ENCODE peak calls at places on chromosomes 7 and 10, in six cellular contexts. J, Q, G, Z, V and X are unnamed samples.

GRCh38 chr7:23679898-23680416 is at the start of gene FAM221A:
- DNase-seq in J (peak), Q (peak), G (peak), Z (peak), V (peak), X (peak)

GRCh38 chr10:97069576-97070362 is 116.0 kb downstream of the SLIT1 start:
- DNase-seq in J (no peak), Q (no peak), G (peak), Z (no peak), V (peak), X (no peak)

GRCh38 chr10:125144693-125145623 is 15.4 kb downstream of the CTBP2 start:
- DNase-seq in J (peak), Q (peak), G (peak), Z (no peak), V (peak), X (no peak)

GRCh38 chr7:47873767-47874166 is 74.5 kb downstream of the PKD1L1 start:
- DNase-seq in J (peak), Q (no peak), G (peak), Z (no peak), V (no peak), X (no peak)

GRCh38 chr7:47452295-47452694 is 129.6 kb downstream of the TNS3 start:
- DNase-seq in J (no peak), Q (no peak), G (peak), Z (no peak), V (no peak), X (no peak)

GRCh38 chr7:117312593-117312992 is 10.3 kb downstream of the WNT2 start:
- DNase-seq in J (peak), Q (no peak), G (no peak), Z (no peak), V (no peak), X (no peak)

GRCh38 chr7:2821161-2821841 is 22.8 kb downstream of the GNA12 start:
- DNase-seq in J (peak), Q (peak), G (peak), Z (no peak), V (peak), X (peak)

GRCh38 chr10:15897282-15897681 is 37.0 kb upstream of the MINDY3 start:
- DNase-seq in J (peak), Q (no peak), G (peak), Z (no peak), V (peak), X (no peak)

GRCh38 chr7:158384746-158385145 is 202.9 kb downstream of the PTPRN2 start:
- DNase-seq in J (no peak), Q (no peak), G (no peak), Z (no peak), V (no peak), X (no peak)

GRCh38 chr10:36178616-36179015 is 536.5 kb upstream of the FZD8 start:
- DNase-seq in J (no peak), Q (no peak), G (no peak), Z (no peak), V (no peak), X (no peak)

GRCh38 chr10:109919224-109919623 is 4.1 kb downstream of the XPNPEP1 start:
- DNase-seq in J (no peak), Q (no peak), G (no peak), Z (no peak), V (no peak), X (no peak)

GRCh38 chr7:151276651-151277590 is 28.4 kb upstream of the SMARCD3 start:
- DNase-seq in J (peak), Q (peak), G (peak), Z (peak), V (peak), X (peak)

GRCh38 chr7:101923276-101923985 is 106.0 kb downstream of the CUX1 start:
- DNase-seq in J (peak), Q (no peak), G (no peak), Z (no peak), V (peak), X (no peak)

GRCh38 chr10:122499491-122499941 is 38.2 kb downstream of the HTRA1 start:
- DNase-seq in J (peak), Q (no peak), G (no peak), Z (no peak), V (no peak), X (no peak)

GRCh38 chr10:132383026-132383565 is 13.9 kb upstream of the PWWP2B start:
- DNase-seq in J (no peak), Q (no peak), G (no peak), Z (no peak), V (peak), X (no peak)

GRCh38 chr7:13742719-13743640 is 246.5 kb downstream of the ETV1 start:
- DNase-seq in J (peak), Q (peak), G (peak), Z (no peak), V (peak), X (no peak)

GRCh38 chr7:44244282-44244681 is 43.5 kb downstream of the YKT6 start:
- DNase-seq in J (no peak), Q (peak), G (peak), Z (peak), V (peak), X (no peak)

GRCh38 chr7:94449151-94449725 is 54.5 kb downstream of the COL1A2 start:
- DNase-seq in J (peak), Q (no peak), G (peak), Z (no peak), V (peak), X (no peak)

GRCh38 chr7:95004618-95005282 is 97.4 kb downstream of the PPP1R9A start:
- DNase-seq in J (no peak), Q (no peak), G (peak), Z (no peak), V (peak), X (no peak)

GRCh38 chr10:99709480-99710229 is 22.3 kb downstream of the COX15 start:
- DNase-seq in J (peak), Q (peak), G (peak), Z (no peak), V (no peak), X (no peak)

GRCh38 chr10:80442879-80443278 is 11.2 kb upstream of the TSPAN14 start:
- DNase-seq in J (no peak), Q (no peak), G (peak), Z (no peak), V (peak), X (no peak)

GRCh38 chr7:130272456-130273080 is 5.9 kb downstream of the CPA2 start:
- DNase-seq in J (no peak), Q (peak), G (peak), Z (no peak), V (peak), X (peak)

GRCh38 chr7:988426-988911 is 5.5 kb downstream of the CYP2W1 start:
- DNase-seq in J (no peak), Q (no peak), G (no peak), Z (no peak), V (no peak), X (no peak)

GRCh38 chr10:6089334-6090219 is 743 bp downstream of the RBM17 start:
- DNase-seq in J (no peak), Q (peak), G (peak), Z (peak), V (peak), X (no peak)

GRCh38 chr7:46932266-46932655 is 649.6 kb downstream of the TNS3 start:
- DNase-seq in J (peak), Q (no peak), G (no peak), Z (no peak), V (no peak), X (no peak)

GRCh38 chr10:24962998-24963397 is 10.6 kb upstream of the PRTFDC1 start:
- DNase-seq in J (peak), Q (no peak), G (no peak), Z (no peak), V (peak), X (no peak)

GRCh38 chr10:85012305-85012704 is 683.9 kb downstream of the CCSER2 start:
- DNase-seq in J (no peak), Q (no peak), G (no peak), Z (no peak), V (no peak), X (no peak)

GRCh38 chr7:37311282-37311868 is 137.3 kb downstream of the ELMO1 start:
- DNase-seq in J (peak), Q (no peak), G (peak), Z (no peak), V (peak), X (no peak)

DNA sequence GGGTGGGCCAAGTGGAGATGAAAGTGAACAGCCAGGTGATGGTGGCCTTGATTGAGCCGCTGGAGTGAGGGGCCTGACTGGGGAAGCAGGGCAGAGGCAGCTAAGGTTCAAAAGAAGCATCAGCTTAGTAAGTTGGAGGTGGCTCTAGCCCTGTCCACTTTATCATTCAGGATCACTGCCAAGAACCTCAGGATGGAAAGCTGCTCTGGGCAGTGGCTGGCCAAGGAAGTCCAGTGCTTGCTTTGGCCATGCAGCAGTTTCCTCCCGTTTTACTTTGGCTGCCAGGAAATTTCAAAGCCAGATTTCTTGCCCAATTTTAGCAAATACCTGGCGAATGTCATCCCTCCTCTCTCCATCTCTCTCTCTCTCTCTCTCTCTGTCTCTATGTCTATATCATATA is 384.9 kb downstream of the PLXNA4 start:
- DNase-seq in J (no peak), Q (no peak), G (no peak), Z (no peak), V (no peak), X (no peak)
- H3K14ac ChIP-seq in J (no peak), Q (no peak), G (no peak), Z (no peak), V (no peak), X (no peak)

GRCh38 chr7:131372554-131372953 is 44.9 kb downstream of the MKLN1 start:
- DNase-seq in J (no peak), Q (no peak), G (no peak), Z (no peak), V (no peak), X (no peak)

GRCh38 chr7:131371411-131371810 is 43.7 kb downstream of the MKLN1 start:
- DNase-seq in J (no peak), Q (no peak), G (no peak), Z (no peak), V (no peak), X (no peak)

GRCh38 chr7:131369354-131369753 is 41.7 kb downstream of the MKLN1 start:
- DNase-seq in J (no peak), Q (no peak), G (no peak), Z (no peak), V (peak), X (no peak)

GRCh38 chr7:131370523-131370968 is 42.9 kb downstream of the MKLN1 start:
- DNase-seq in J (peak), Q (peak), G (peak), Z (no peak), V (no peak), X (peak)

DNA sequence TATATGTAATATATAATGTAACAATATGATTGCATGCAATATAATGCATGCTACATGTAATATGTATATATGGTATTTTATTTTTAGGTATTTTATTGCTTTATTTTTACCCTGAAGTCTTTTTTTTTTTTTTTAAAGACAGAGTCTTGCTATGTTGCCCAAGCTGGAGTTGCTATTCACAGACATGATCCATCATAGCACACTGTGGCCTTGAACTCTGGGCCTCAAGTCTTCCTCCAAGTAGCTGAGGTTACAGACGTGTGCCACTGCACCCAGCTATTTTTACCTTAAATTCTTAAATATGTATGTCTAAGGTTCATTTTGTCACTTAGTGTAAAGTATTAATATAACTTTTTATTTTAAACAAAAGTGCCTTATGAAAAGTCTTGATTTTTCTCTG is 47.1 kb downstream of the MKLN1 start:
- DNase-seq in J (no peak), Q (no peak), G (no peak), Z (no peak), V (no peak), X (no peak)
- H3K14ac ChIP-seq in J (no peak), Q (no peak), G (no peak), Z (no peak), V (no peak), X (no peak)

GRCh38 chr7:145313601-145314000 is 477.7 kb upstream of the TPK1 start:
- DNase-seq in J (no peak), Q (no peak), G (no peak), Z (no peak), V (no peak), X (no peak)
- H3K14ac ChIP-seq in J (no peak), Q (no peak), G (no peak), Z (no peak), V (no peak), X (no peak)

DNA sequence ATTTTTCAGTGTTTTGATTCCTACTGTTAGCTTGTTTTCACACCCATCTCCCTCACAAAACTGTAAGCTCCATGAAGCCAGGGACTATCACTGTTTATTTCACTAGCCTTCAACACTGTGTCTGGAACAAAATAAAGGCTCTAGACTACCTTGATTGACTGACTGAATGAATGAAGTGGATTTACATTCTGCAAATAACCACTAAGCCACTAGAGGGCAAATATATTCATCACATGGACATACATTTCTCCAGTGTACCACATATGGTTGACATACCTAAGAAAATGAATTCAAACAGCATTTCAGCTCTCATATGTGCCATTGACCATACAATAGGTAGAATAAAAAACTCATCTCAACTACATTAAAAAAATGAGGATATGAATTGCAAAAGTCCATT is 185.9 kb downstream of the RAB11FIP2 start:
- DNase-seq in J (peak), Q (no peak), G (no peak), Z (no peak), V (peak), X (no peak)
- H3K14ac ChIP-seq in J (no peak), Q (no peak), G (no peak), Z (no peak), V (no peak), X (no peak)

GRCh38 chr10:12455318-12455717 is 106.0 kb downstream of the CAMK1D start:
- DNase-seq in J (no peak), Q (no peak), G (no peak), Z (no peak), V (no peak), X (no peak)
- H3K14ac ChIP-seq in J (no peak), Q (no peak), G (no peak), Z (no peak), V (no peak), X (no peak)

GRCh38 chr7:17898111-17898510 is 42.2 kb downstream of the SNX13 start:
- DNase-seq in J (no peak), Q (no peak), G (no peak), Z (no peak), V (no peak), X (no peak)

GRCh38 chr7:17903337-17903736 is 37.0 kb downstream of the SNX13 start:
- DNase-seq in J (no peak), Q (no peak), G (no peak), Z (no peak), V (no peak), X (no peak)

GRCh38 chr7:17902599-17902998 is 37.7 kb downstream of the SNX13 start:
- DNase-seq in J (no peak), Q (no peak), G (no peak), Z (no peak), V (peak), X (peak)

GRCh38 chr7:17900464-17900863 is 39.8 kb downstream of the SNX13 start:
- DNase-seq in J (no peak), Q (no peak), G (no peak), Z (no peak), V (no peak), X (no peak)
- H3K14ac ChIP-seq in J (no peak), Q (no peak), G (no peak), Z (no peak), V (no peak), X (no peak)